ENCODE peak calls at places on chromosomes 16 and 17, in four cellular contexts. U is NCI-H446, Q is nephron progenitor cell, M is sciatic nerve. H is an unnamed sample.

GRCh38 chr17:79778504-79779087 is 648 bp downstream of the CBX2 start:
- DNase-seq in Q (peak), U (peak), M (no peak), H (no peak)

GRCh38 chr16:67084345-67085028 is 25.3 kb upstream of the PHAF1 start:
- DNase-seq in U (no peak), M (no peak), Q (no peak), H (no peak)

GRCh38 chr16:2196162-2196980 is at the start of gene CASKIN1:
- DNase-seq in U (no peak), Q (peak), M (no peak), H (no peak)

GRCh38 chr16:50360779-50361178 is 8.0 kb downstream of the BRD7 start:
- DNase-seq in U (no peak), M (no peak), Q (no peak), H (no peak)

GRCh38 chr17:30950669-30951399 is 20.0 kb upstream of the RNF135 start:
- DNase-seq in M (peak), U (no peak), Q (no peak), H (peak)

GRCh38 chr17:4365628-4366311 is 705 bp downstream of the UBE2G1 start:
- DNase-seq in M (peak), Q (peak), U (no peak), H (no peak)

GRCh38 chr17:40059729-40060475 is 2.9 kb upstream of the THRA start:
- DNase-seq in U (no peak), Q (no peak), M (no peak), H (no peak)

GRCh38 chr17:65160507-65160906 is 23.3 kb downstream of the RGS9 start:
- DNase-seq in M (no peak), U (no peak), Q (no peak), H (no peak)

GRCh38 chr17:7323731-7324437 is 5.3 kb downstream of the NEURL4 start:
- DNase-seq in U (no peak), M (no peak), Q (peak), H (no peak)

GRCh38 chr16:10180771-10181163 is 1.5 kb downstream of the GRIN2A start:
- DNase-seq in Q (peak), U (no peak), M (no peak), H (no peak)

GRCh38 chr16:46918905-46919792 is 35.0 kb downstream of the GPT2 start:
- DNase-seq in M (no peak), Q (peak), U (no peak), H (no peak)

GRCh38 chr16:27840311-27841060 is 223.0 kb downstream of the GSG1L start:
- DNase-seq in U (no peak), Q (no peak), M (peak), H (no peak)

GRCh38 chr16:54460254-54460860 is 173.8 kb upstream of the IRX3 start:
- DNase-seq in U (no peak), Q (no peak), M (no peak), H (no peak)

GRCh38 chr17:60372790-60373483 is 19.0 kb downstream of the USP32 start:
- DNase-seq in M (no peak), U (no peak), Q (no peak), H (no peak)

GRCh38 chr16:10984509-10984908 is 40.1 kb downstream of the CLEC16A start:
- DNase-seq in Q (no peak), M (no peak), U (no peak), H (no peak)

GRCh38 chr16:89188064-89188441 is 12.3 kb downstream of the SLC22A31 start:
- DNase-seq in Q (peak), U (no peak), M (no peak), H (no peak)

GRCh38 chr16:69838417-69838990 is 76.4 kb downstream of the WWP2 start:
- DNase-seq in Q (no peak), M (no peak), U (no peak), H (no peak)

GRCh38 chr16:72284042-72284789 is 112.3 kb upstream of the PMFBP1 start:
- DNase-seq in U (no peak), Q (no peak), M (no peak), H (no peak)

GRCh38 chr16:71972356-71972755 is 27.8 kb downstream of the PKD1L3 start:
- DNase-seq in M (no peak), Q (no peak), U (no peak), H (no peak)